ENCODE peak calls at places on chromosomes 16 and 17, in four cellular contexts. S, W, G and C are unnamed samples.

GRCh38 chr17:38559025-38559879 is 46.5 kb downstream of the SRCIN1 start:
- DNase-seq in S (peak; percentile 72), W (peak; percentile 38), G (peak; percentile 13), C (peak; percentile 80)

GRCh38 chr16:72978212-72978611 is 69.7 kb downstream of the ZFHX3 start:
- DNase-seq in S (no peak), W (no peak), G (peak; percentile 21), C (no peak)

GRCh38 chr17:43907425-43907981 is at the start of gene MPP2:
- DNase-seq in S (peak; percentile 84), W (peak; percentile 58), G (peak; percentile 75), C (peak; percentile 64)

GRCh38 chr17:4872786-4873185 is 26.6 kb upstream of the C17orf107 start:
- DNase-seq in S (no peak), W (no peak), G (no peak), C (no peak)

GRCh38 chr16:48559462-48560211 is 50.3 kb downstream of the N4BP1 start:
- DNase-seq in S (no peak), W (peak; percentile 18), G (no peak), C (no peak)

GRCh38 chr16:89288966-89289365 is 71.5 kb downstream of the ZNF778 start:
- DNase-seq in S (no peak), W (no peak), G (no peak), C (no peak)

GRCh38 chr17:72700226-72700625 is 392.3 kb downstream of the SLC39A11 start:
- DNase-seq in S (no peak), W (no peak), G (no peak), C (no peak)

GRCh38 chr16:30958164-30959083 is 870 bp downstream of the SETD1A start:
- DNase-seq in S (peak; percentile 48), W (peak; percentile 43), G (peak; percentile 70), C (peak; percentile 35)

GRCh38 chr16:83272201-83272600 is 535.6 kb upstream of the HSBP1 start:
- DNase-seq in S (no peak), W (peak; percentile 74), G (no peak), C (no peak)

GRCh38 chr16:47258874-47259461 is 115.2 kb upstream of the NETO2 start:
- DNase-seq in S (no peak), W (peak; percentile 14), G (peak; percentile 31), C (peak; percentile 18)

GRCh38 chr17:48236681-48237134 is 129.1 kb downstream of the SNX11 start:
- DNase-seq in S (no peak), W (peak; percentile 69), G (no peak), C (peak; percentile 91)

GRCh38 chr17:9668532-9668931 is 23.2 kb downstream of the USP43 start:
- DNase-seq in S (no peak), W (no peak), G (peak; percentile 87), C (no peak)
- H2AFZ ChIP-seq in S (no peak overlapping the region), W (no peak overlapping the region), G (no peak overlapping the region), C (no peak overlapping the region)

GRCh38 chr16:714558-715447 is at the start of gene METRN:
- DNase-seq in S (peak; percentile 87), W (peak; percentile 78), G (peak; percentile 89), C (no peak)
- H2AFZ ChIP-seq in S (peak within 1 kb of the TSS; percentile 90), W (peak within 1 kb of the TSS; percentile 86), G (peak within 1 kb of the TSS; percentile 36), C (no peak within 1 kb of the TSS)

GRCh38 chr17:6366144-6366755 is 68.7 kb downstream of the AIPL1 start:
- DNase-seq in S (no peak), W (peak; percentile 24), G (peak; percentile 77), C (peak; percentile 53)

GRCh38 chr17:6361733-6362132 is 73.2 kb downstream of the AIPL1 start:
- DNase-seq in S (no peak), W (no peak), G (peak; percentile 18), C (peak; percentile 24)

DNA sequence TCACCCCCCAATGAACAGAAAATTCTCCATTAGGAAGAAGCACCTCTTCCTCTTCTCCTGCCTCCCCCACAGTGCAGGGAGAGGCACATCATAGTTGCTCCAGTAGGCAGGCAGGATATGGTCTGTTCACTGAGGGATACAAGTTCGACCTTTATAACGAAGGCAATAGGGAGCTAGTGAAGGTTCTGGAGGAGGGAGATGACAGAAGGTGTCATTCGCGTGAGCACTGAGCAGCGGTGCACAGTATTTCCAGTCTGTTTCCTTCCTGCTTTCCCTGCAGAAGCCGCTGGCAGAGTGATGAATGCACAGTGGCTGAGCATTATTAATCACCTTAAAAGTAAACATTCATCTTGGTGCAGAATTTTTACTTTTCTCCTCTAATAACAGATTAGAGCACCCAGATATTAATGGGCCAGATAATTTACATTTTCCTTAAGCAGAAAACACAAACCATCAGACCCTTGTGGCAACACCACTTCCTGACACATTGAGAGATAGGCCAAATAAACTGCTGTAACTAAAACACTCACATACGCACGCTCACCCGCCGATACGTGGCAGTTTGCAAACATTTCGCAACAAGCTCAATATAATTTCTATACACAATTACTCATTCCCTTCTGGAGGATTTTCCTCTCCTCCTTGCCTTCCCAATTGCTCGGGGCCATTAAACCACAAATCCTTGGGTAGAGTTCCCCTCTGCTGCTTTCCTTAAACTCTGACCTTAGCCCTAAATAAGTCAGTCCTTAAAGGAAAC is 69.6 kb downstream of the AIPL1 start:
- DNase-seq in S (no peak), W (peak; percentile 74), G (peak; percentile 93), C (no peak)
- H2AFZ ChIP-seq in S (no peak overlapping the region), W (no peak overlapping the region), G (no peak overlapping the region), C (no peak overlapping the region)

DNA sequence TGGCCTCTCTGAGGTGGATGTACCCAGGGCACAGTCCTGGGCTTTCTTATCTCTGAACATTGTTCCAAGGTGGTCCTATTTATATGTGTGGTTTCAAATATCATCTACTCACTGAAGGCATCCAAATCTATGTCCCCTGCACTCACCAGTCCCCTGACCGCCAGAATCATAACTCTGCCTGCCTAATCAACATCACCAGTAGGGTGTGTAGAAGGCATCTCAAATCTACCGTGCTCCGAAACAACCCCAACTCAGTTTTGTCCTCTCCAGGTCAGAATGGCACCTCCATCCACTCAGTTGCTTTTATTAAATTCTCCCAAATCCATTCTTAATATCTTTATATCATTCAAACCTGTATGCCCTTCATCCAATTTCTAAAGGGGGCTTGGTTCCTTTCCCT is 536.3 kb downstream of the GRIN2A start:
- DNase-seq in S (no peak), W (no peak), G (no peak), C (no peak)
- H2AFZ ChIP-seq in S (no peak overlapping the region), W (no peak overlapping the region), G (no peak overlapping the region), C (no peak overlapping the region)

GRCh38 chr17:14840616-14841231 is 424.4 kb downstream of the PMP22 start:
- DNase-seq in S (no peak), W (peak; percentile 84), G (peak; percentile 47), C (no peak)
- H2AFZ ChIP-seq in S (no peak overlapping the region), W (no peak overlapping the region), G (no peak overlapping the region), C (no peak overlapping the region)

GRCh38 chr17:28949185-28950016 is 1.9 kb downstream of the PHF12 start:
- DNase-seq in S (peak; percentile 52), W (no peak), G (peak; percentile 77), C (no peak)
- H2AFZ ChIP-seq in S (peak overlapping the region; percentile 65), W (peak overlapping the region; percentile 82), G (peak overlapping the region; percentile 24), C (no peak overlapping the region)

GRCh38 chr17:13462161-13462560 is 139.6 kb downstream of the HS3ST3A1 start:
- DNase-seq in S (no peak), W (peak; percentile 80), G (no peak), C (no peak)

GRCh38 chr17:13465678-13466077 is 136.1 kb downstream of the HS3ST3A1 start:
- DNase-seq in S (no peak), W (no peak), G (no peak), C (no peak)

GRCh38 chr17:13460646-13461045 is 141.1 kb downstream of the HS3ST3A1 start:
- DNase-seq in S (no peak), W (peak; percentile 11), G (no peak), C (no peak)

GRCh38 chr17:13462673-13463124 is 139.0 kb downstream of the HS3ST3A1 start:
- DNase-seq in S (no peak), W (no peak), G (no peak), C (no peak)
- H2AFZ ChIP-seq in S (no peak overlapping the region), W (peak overlapping the region; percentile 35), G (no peak overlapping the region), C (no peak overlapping the region)

DNA sequence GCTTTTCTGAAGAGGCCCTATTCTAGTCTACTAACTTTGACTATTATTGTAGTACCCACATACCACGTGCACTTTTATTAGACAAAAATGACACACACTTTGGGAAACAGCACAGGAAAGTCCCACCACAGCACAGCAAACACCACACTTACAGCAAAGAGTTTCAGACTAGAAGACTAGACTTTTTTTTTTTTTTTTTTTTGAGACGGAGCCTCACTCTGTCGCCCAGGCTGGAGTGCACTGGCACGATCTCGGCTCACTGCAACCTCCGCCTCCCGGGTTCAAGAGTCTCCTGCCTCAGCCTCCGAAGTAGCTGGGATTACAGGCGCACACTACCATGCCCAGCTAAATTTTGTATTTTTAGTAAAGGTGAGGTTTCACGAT is 20.1 kb downstream of the YWHAE start:
- DNase-seq in S (no peak), W (no peak), G (peak; percentile 38), C (no peak)
- H2AFZ ChIP-seq in S (no peak overlapping the region), W (no peak overlapping the region), G (no peak overlapping the region), C (no peak overlapping the region)

GRCh38 chr17:47190770-47191169 is 1.7 kb upstream of the CDC27 start:
- DNase-seq in S (no peak), W (no peak), G (no peak), C (no peak)

GRCh38 chr17:47188799-47189731 is at the start of gene CDC27:
- DNase-seq in S (peak; percentile 100), W (peak; percentile 97), G (peak; percentile 98), C (peak; percentile 99)

GRCh38 chr17:47189732-47190621 is 882 bp upstream of the CDC27 start:
- DNase-seq in S (no peak), W (no peak), G (no peak), C (no peak)

GRCh38 chr17:47184671-47185070 is 4.4 kb downstream of the CDC27 start:
- DNase-seq in S (no peak), W (no peak), G (no peak), C (no peak)

DNA sequence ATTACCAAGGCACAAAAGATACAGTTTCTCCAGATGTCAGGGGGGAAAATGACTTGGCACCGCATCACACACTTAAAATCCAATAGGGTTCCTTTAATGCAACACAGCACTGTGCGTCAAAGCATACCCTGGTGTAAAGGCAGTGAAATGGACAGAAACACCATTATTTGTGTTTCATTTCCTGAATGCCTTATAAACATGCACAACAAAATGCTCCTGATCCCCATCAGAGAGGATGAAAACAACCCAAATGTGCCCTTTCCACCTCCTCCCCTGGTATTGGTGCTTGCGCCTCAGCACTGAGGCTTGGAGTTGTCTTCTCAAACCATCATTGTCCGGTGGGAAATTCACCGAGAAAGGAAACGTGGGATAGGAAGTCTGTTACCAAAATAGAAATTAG is 829 bp downstream of the CDC27 start:
- DNase-seq in S (peak; percentile 9), W (peak; percentile 73), G (peak; percentile 85), C (no peak)
- H2AFZ ChIP-seq in S (peak overlapping the region; percentile 87), W (peak overlapping the region; percentile 96), G (no peak overlapping the region), C (no peak overlapping the region)